ENCODE peak calls at places on chromosomes 11 and 22, in eight cellular contexts. One of them, this sample, is unnamed. For H3K9me3 and H3K36me3, the result is how much of the 10 kb centered on the place peaks cover.

GRCh38 chr11:11987503-11988022 is 20.9 kb downstream of the DKK3 start:
- DNase-seq in heart right ventricle: no peak
- DNase-seq in IMR-90: peak
- DNase-seq in tibial nerve: no peak
- DNase-seq in colonic mucosa: no peak
- DNase-seq in stomach: peak
- DNase-seq in cardiac muscle cell: no peak
- DNase-seq in HCT116: no peak
- DNase-seq in this sample: peak

GRCh38 chr11:111977141-111978027 is 40.2 kb downstream of the DIXDC1 start:
- DNase-seq in HCT116: no peak
- DNase-seq in IMR-90: no peak
- DNase-seq in colonic mucosa: peak
- DNase-seq in stomach: peak
- DNase-seq in cardiac muscle cell: peak
- DNase-seq in heart right ventricle: peak
- DNase-seq in tibial nerve: peak
- DNase-seq in this sample: peak

GRCh38 chr11:75351541-75352416 is at the start of gene ARRB1:
- DNase-seq in stomach: peak
- DNase-seq in tibial nerve: peak
- DNase-seq in HCT116: no peak
- DNase-seq in heart right ventricle: peak
- DNase-seq in cardiac muscle cell: peak
- DNase-seq in colonic mucosa: peak
- DNase-seq in IMR-90: no peak
- DNase-seq in this sample: no peak

GRCh38 chr11:47494996-47495855 is 46.3 kb upstream of the RAPSN start:
- DNase-seq in IMR-90: peak
- DNase-seq in colonic mucosa: no peak
- DNase-seq in HCT116: no peak
- DNase-seq in tibial nerve: no peak
- DNase-seq in stomach: no peak
- DNase-seq in cardiac muscle cell: no peak
- DNase-seq in heart right ventricle: no peak
- DNase-seq in this sample: no peak

GRCh38 chr22:28882545-28882877 is 861 bp upstream of the ZNRF3 start:
- DNase-seq in stomach: no peak
- DNase-seq in IMR-90: no peak
- DNase-seq in tibial nerve: peak
- DNase-seq in cardiac muscle cell: no peak
- DNase-seq in HCT116: peak
- DNase-seq in colonic mucosa: no peak
- DNase-seq in heart right ventricle: peak
- DNase-seq in this sample: peak

GRCh38 chr11:15406952-15407351 is 292.2 kb downstream of the INSC start:
- DNase-seq in tibial nerve: no peak
- DNase-seq in IMR-90: no peak
- DNase-seq in HCT116: no peak
- DNase-seq in cardiac muscle cell: no peak
- DNase-seq in stomach: no peak
- DNase-seq in colonic mucosa: no peak
- DNase-seq in heart right ventricle: no peak
- DNase-seq in this sample: no peak

GRCh38 chr11:111745719-111746504 is 20.3 kb downstream of the PPP2R1B start:
- DNase-seq in HCT116: no peak
- DNase-seq in cardiac muscle cell: no peak
- DNase-seq in heart right ventricle: no peak
- DNase-seq in tibial nerve: no peak
- DNase-seq in IMR-90: peak
- DNase-seq in stomach: no peak
- DNase-seq in colonic mucosa: no peak
- DNase-seq in this sample: no peak

GRCh38 chr11:17972987-17973386 is 39.9 kb downstream of the SERGEF start:
- DNase-seq in colonic mucosa: peak
- DNase-seq in tibial nerve: peak
- DNase-seq in HCT116: peak
- DNase-seq in stomach: no peak
- DNase-seq in heart right ventricle: peak
- DNase-seq in IMR-90: peak
- DNase-seq in cardiac muscle cell: peak
- DNase-seq in this sample: peak

GRCh38 chr22:30506507-30506968 is 1.0 kb upstream of the SEC14L4 start:
- DNase-seq in HCT116: no peak
- DNase-seq in heart right ventricle: no peak
- DNase-seq in tibial nerve: no peak
- DNase-seq in stomach: peak
- DNase-seq in IMR-90: no peak
- DNase-seq in cardiac muscle cell: no peak
- DNase-seq in colonic mucosa: no peak
- DNase-seq in this sample: no peak

GRCh38 chr22:30511109-30511508 is 5.6 kb upstream of the SEC14L4 start:
- DNase-seq in colonic mucosa: no peak
- DNase-seq in tibial nerve: no peak
- DNase-seq in IMR-90: no peak
- DNase-seq in stomach: no peak
- DNase-seq in HCT116: no peak
- DNase-seq in cardiac muscle cell: no peak
- DNase-seq in heart right ventricle: no peak
- DNase-seq in this sample: no peak

GRCh38 chr22:30503551-30503950 is 1.9 kb downstream of the SEC14L4 start:
- DNase-seq in cardiac muscle cell: no peak
- DNase-seq in stomach: no peak
- DNase-seq in HCT116: no peak
- DNase-seq in tibial nerve: no peak
- DNase-seq in heart right ventricle: no peak
- DNase-seq in IMR-90: no peak
- DNase-seq in colonic mucosa: no peak
- DNase-seq in this sample: no peak

GRCh38 chr22:30511903-30512302 is 6.4 kb upstream of the SEC14L4 start:
- DNase-seq in heart right ventricle: no peak
- DNase-seq in colonic mucosa: no peak
- DNase-seq in cardiac muscle cell: no peak
- DNase-seq in stomach: no peak
- DNase-seq in HCT116: no peak
- DNase-seq in tibial nerve: no peak
- DNase-seq in IMR-90: no peak
- DNase-seq in this sample: no peak

DNA sequence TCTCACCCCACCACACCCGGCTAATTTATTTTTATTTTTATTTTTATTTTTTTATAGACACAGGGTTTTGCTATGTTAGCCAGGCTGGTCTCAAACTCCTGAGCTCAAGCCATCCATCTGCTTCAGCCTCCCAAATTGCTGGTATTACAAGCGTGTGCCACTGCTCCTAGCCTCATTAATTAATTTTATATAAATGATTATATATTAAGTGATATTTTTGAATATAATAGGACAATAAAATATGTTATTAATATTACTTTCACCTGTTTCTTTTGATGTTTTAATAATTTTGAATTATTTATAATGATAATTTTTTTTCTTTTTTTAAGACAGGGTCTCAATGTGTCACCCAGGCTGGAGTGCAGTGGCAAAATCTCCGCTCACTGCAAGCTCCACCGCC is 2.2 kb upstream of the SEC14L4 start:
- DNase-seq in stomach: no peak
- DNase-seq in tibial nerve: no peak
- DNase-seq in IMR-90: no peak
- DNase-seq in heart right ventricle: no peak
- DNase-seq in cardiac muscle cell: no peak
- DNase-seq in HCT116: no peak
- DNase-seq in colonic mucosa: no peak
- DNase-seq in this sample: no peak
- H3K4me3 ChIP-seq in stomach: no peak
- H3K4me3 ChIP-seq in tibial nerve: no peak
- H3K4me3 ChIP-seq in IMR-90: no peak
- H3K4me3 ChIP-seq in heart right ventricle: no peak
- H3K4me3 ChIP-seq in cardiac muscle cell: no peak
- H3K4me3 ChIP-seq in HCT116: no peak
- H3K4me3 ChIP-seq in colonic mucosa: no peak
- H3K4me3 ChIP-seq in this sample: no peak

GRCh38 chr22:49238181-49239141 is 589.2 kb downstream of the BRD1 start:
- DNase-seq in IMR-90: no peak
- DNase-seq in tibial nerve: no peak
- DNase-seq in HCT116: no peak
- DNase-seq in colonic mucosa: no peak
- DNase-seq in stomach: no peak
- DNase-seq in cardiac muscle cell: no peak
- DNase-seq in heart right ventricle: no peak
- DNase-seq in this sample: no peak
- H3K9me3 ChIP-seq in IMR-90: half or more
- H3K9me3 ChIP-seq in tibial nerve: under half
- H3K9me3 ChIP-seq in HCT116: under half
- H3K9me3 ChIP-seq in colonic mucosa: under half
- H3K9me3 ChIP-seq in stomach: under half
- H3K9me3 ChIP-seq in cardiac muscle cell: under half
- H3K9me3 ChIP-seq in heart right ventricle: under half
- H3K9me3 ChIP-seq in this sample: under half

GRCh38 chr11:1392561-1392960 is 2.8 kb downstream of the BRSK2 start:
- DNase-seq in heart right ventricle: no peak
- DNase-seq in tibial nerve: no peak
- DNase-seq in IMR-90: no peak
- DNase-seq in cardiac muscle cell: no peak
- DNase-seq in HCT116: no peak
- DNase-seq in stomach: no peak
- DNase-seq in colonic mucosa: no peak
- DNase-seq in this sample: no peak

GRCh38 chr11:1391165-1392010 is 1.7 kb downstream of the BRSK2 start:
- DNase-seq in cardiac muscle cell: no peak
- DNase-seq in IMR-90: no peak
- DNase-seq in heart right ventricle: no peak
- DNase-seq in colonic mucosa: no peak
- DNase-seq in HCT116: no peak
- DNase-seq in tibial nerve: no peak
- DNase-seq in stomach: no peak
- DNase-seq in this sample: no peak

GRCh38 chr11:1393038-1393710 is 3.4 kb downstream of the BRSK2 start:
- DNase-seq in heart right ventricle: no peak
- DNase-seq in IMR-90: no peak
- DNase-seq in cardiac muscle cell: no peak
- DNase-seq in tibial nerve: no peak
- DNase-seq in stomach: no peak
- DNase-seq in HCT116: no peak
- DNase-seq in colonic mucosa: no peak
- DNase-seq in this sample: no peak

GRCh38 chr11:1390603-1391164 is 950 bp downstream of the BRSK2 start:
- DNase-seq in heart right ventricle: peak
- DNase-seq in tibial nerve: no peak
- DNase-seq in cardiac muscle cell: peak
- DNase-seq in HCT116: no peak
- DNase-seq in IMR-90: peak
- DNase-seq in colonic mucosa: no peak
- DNase-seq in stomach: no peak
- DNase-seq in this sample: no peak

DNA sequence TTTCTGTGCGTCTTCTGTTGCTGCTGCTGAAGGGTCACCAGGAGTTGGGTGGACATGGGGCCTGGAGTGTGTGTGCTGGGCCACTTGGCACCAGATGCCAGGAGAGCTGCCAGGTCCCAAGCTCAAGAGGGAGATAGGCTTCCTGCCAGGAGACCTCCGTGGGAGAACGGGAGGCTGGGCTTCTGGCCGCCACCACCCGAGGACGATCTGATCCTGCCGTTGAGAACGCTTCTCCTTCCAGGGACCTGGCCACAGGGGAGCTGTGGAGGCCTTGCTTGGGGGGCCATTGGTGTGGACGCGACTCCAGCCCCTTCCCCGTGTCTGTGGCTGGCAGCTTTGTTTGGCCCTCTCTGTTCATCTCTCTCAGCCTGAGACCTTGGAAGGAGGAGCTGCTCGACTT is 2.4 kb downstream of the BRSK2 start:
- DNase-seq in tibial nerve: no peak
- DNase-seq in heart right ventricle: no peak
- DNase-seq in stomach: no peak
- DNase-seq in IMR-90: no peak
- DNase-seq in HCT116: no peak
- DNase-seq in colonic mucosa: no peak
- DNase-seq in cardiac muscle cell: no peak
- DNase-seq in this sample: no peak
- H3K36me3 ChIP-seq in tibial nerve: under half
- H3K36me3 ChIP-seq in heart right ventricle: under half
- H3K36me3 ChIP-seq in stomach: under half
- H3K36me3 ChIP-seq in IMR-90: under half
- H3K36me3 ChIP-seq in HCT116: under half
- H3K36me3 ChIP-seq in colonic mucosa: under half
- H3K36me3 ChIP-seq in cardiac muscle cell: under half
- H3K36me3 ChIP-seq in this sample: under half

GRCh38 chr11:1692708-1693326 is 4.2 kb upstream of the KRTAP5-6 start:
- DNase-seq in heart right ventricle: no peak
- DNase-seq in colonic mucosa: no peak
- DNase-seq in IMR-90: no peak
- DNase-seq in tibial nerve: no peak
- DNase-seq in cardiac muscle cell: no peak
- DNase-seq in stomach: no peak
- DNase-seq in HCT116: no peak
- DNase-seq in this sample: no peak

GRCh38 chr11:1691878-1692707 is 4.9 kb upstream of the KRTAP5-6 start:
- DNase-seq in cardiac muscle cell: no peak
- DNase-seq in stomach: no peak
- DNase-seq in HCT116: no peak
- DNase-seq in heart right ventricle: no peak
- DNase-seq in colonic mucosa: no peak
- DNase-seq in IMR-90: no peak
- DNase-seq in tibial nerve: no peak
- DNase-seq in this sample: no peak

GRCh38 chr11:1693327-1694063 is 3.5 kb upstream of the KRTAP5-6 start:
- DNase-seq in tibial nerve: peak
- DNase-seq in colonic mucosa: peak
- DNase-seq in cardiac muscle cell: peak
- DNase-seq in heart right ventricle: peak
- DNase-seq in stomach: peak
- DNase-seq in IMR-90: peak
- DNase-seq in HCT116: peak
- DNase-seq in this sample: no peak

GRCh38 chr11:1691027-1691877 is 5.7 kb upstream of the KRTAP5-6 start:
- DNase-seq in stomach: no peak
- DNase-seq in IMR-90: no peak
- DNase-seq in tibial nerve: no peak
- DNase-seq in cardiac muscle cell: no peak
- DNase-seq in heart right ventricle: no peak
- DNase-seq in colonic mucosa: no peak
- DNase-seq in HCT116: no peak
- DNase-seq in this sample: peak

DNA sequence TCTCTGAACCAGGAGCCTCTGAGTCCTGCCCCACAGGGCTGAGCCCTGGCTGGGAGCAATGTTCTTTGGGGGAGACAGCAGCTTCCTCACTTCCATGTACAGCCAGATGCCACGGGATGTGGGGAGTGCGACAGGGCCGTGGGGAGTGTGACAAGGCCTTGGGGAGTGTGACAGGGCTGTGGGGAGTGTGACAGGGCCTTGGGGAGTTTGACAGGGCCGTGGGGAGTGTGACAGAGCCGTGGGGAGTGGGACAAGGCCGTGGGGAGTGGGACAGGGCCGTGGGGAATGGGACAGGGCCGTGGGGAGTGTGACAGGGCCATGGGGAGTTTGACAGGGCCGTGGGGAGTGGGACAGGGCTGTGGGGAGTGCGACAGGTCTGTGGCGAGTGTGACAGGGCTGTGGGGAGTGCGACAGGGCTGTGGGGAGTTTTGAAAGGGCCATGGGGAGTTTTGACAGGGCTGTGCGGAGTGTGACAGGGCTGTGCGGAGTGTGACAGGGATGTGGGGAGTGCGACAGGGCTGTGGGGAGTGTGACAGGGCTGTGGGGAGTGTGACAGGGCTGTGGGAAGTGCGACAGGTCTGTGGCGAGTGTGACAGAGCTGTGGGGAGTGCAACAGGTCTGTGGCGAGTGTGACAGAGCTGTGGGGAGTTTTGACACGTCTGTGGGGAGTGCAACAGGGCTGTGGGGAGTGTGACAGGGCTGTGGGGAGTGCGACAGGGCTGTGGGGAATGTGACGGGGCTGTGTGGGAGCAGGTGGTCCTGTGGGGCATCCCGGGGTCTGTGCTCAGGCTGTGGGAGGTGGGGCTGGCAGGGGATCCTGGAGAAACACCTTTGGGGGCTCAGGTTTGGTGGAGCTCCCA is 6.6 kb upstream of the KRTAP5-6 start:
- DNase-seq in colonic mucosa: peak
- DNase-seq in tibial nerve: no peak
- DNase-seq in IMR-90: no peak
- DNase-seq in HCT116: no peak
- DNase-seq in stomach: no peak
- DNase-seq in cardiac muscle cell: no peak
- DNase-seq in heart right ventricle: no peak
- DNase-seq in this sample: peak
- H3K4me3 ChIP-seq in colonic mucosa: no peak
- H3K4me3 ChIP-seq in tibial nerve: no peak
- H3K4me3 ChIP-seq in IMR-90: no peak
- H3K4me3 ChIP-seq in HCT116: no peak
- H3K4me3 ChIP-seq in stomach: no peak
- H3K4me3 ChIP-seq in cardiac muscle cell: no peak
- H3K4me3 ChIP-seq in heart right ventricle: no peak
- H3K4me3 ChIP-seq in this sample: no peak

This sample was measured in ascending aorta.